ENCODE peak calls at places on chromosomes 16 and 17, in five cellular contexts. B is A549, H is breast epithelium, T is stomach, S is uterus. G is an unnamed sample.

GRCh38 chr17:17774009-17774881 is 62.5 kb downstream of the SREBF1 start:
- DNase-seq in B (peak), T (peak), H (peak), S (peak), G (no peak)

GRCh38 chr17:56142325-56142724 is 10.9 kb upstream of the ANKFN1 start:
- DNase-seq in S (no peak), B (no peak), T (no peak), H (no peak), G (no peak)

GRCh38 chr17:78608122-78608803 is 31.1 kb upstream of the DNAH17 start:
- DNase-seq in H (no peak), S (no peak), T (no peak), B (no peak), G (no peak)

GRCh38 chr17:78112508-78113471 is 15.8 kb downstream of the TMC6 start:
- DNase-seq in H (peak), B (peak), S (peak), T (peak), G (no peak)

GRCh38 chr16:30918614-30919013 is 4.8 kb upstream of the FBXL19 start:
- DNase-seq in H (no peak), S (no peak), T (no peak), B (no peak), G (no peak)

GRCh38 chr16:66344533-66345145 is 21.9 kb upstream of the CDH5 start:
- DNase-seq in H (no peak), T (no peak), B (peak), S (no peak), G (no peak)

GRCh38 chr16:12141556-12141955 is 165.0 kb downstream of the SNX29 start:
- DNase-seq in H (no peak), T (no peak), S (no peak), B (no peak), G (no peak)

GRCh38 chr17:76273435-76273921 is 8.3 kb downstream of the UBALD2 start:
- DNase-seq in S (no peak), H (no peak), B (no peak), T (no peak), G (peak)

GRCh38 chr17:18960803-18961511 is 9.0 kb downstream of the SLC5A10 start:
- DNase-seq in H (peak), T (peak), B (peak), S (peak), G (peak)

GRCh38 chr16:68991075-68991474 is 114.4 kb upstream of the HAS3 start:
- DNase-seq in H (no peak), B (no peak), T (no peak), S (no peak), G (no peak)

GRCh38 chr16:66486773-66487579 is 59.9 kb downstream of the BEAN1 start:
- DNase-seq in B (peak), H (peak), T (peak), S (peak), G (no peak)

GRCh38 chr16:10122546-10122945 is 59.7 kb downstream of the GRIN2A start:
- DNase-seq in H (no peak), B (peak), S (no peak), T (no peak), G (no peak)

GRCh38 chr17:2177235-2177811 is 122.4 kb downstream of the HIC1 start:
- DNase-seq in H (no peak), S (no peak), T (no peak), B (no peak), G (no peak)

GRCh38 chr17:2415081-2415480 is 14.2 kb upstream of the MNT start:
- DNase-seq in T (no peak), H (no peak), B (no peak), S (no peak), G (no peak)

GRCh38 chr17:19284005-19284959 is 47.1 kb downstream of the EPN2 start:
- DNase-seq in T (no peak), S (no peak), H (no peak), B (no peak), G (no peak)

GRCh38 chr16:68369697-68370096 is 58.9 kb downstream of the PRMT7 start:
- DNase-seq in S (no peak), T (no peak), H (no peak), B (no peak), G (no peak)

GRCh38 chr16:50467943-50468748 is 80.0 kb upstream of the NKD1 start:
- DNase-seq in S (no peak), T (peak), B (no peak), H (no peak), G (peak)

GRCh38 chr16:49921791-49922456 is 66.0 kb upstream of the ZNF423 start:
- DNase-seq in H (peak), S (peak), T (peak), B (peak), G (peak)

GRCh38 chr17:6755281-6755680 is 565 bp upstream of the XAF1 start:
- DNase-seq in T (no peak), S (peak), B (no peak), H (no peak), G (no peak)

GRCh38 chr16:67183-67791 is 5.1 kb downstream of the RHBDF1 start:
- DNase-seq in S (no peak), B (no peak), T (no peak), H (no peak), G (no peak)

GRCh38 chr16:86374603-86375002 is 135.7 kb upstream of the FOXF1 start:
- DNase-seq in T (no peak), B (no peak), S (no peak), H (no peak), G (no peak)

GRCh38 chr17:27475981-27476895 is 20.0 kb downstream of the KSR1 start:
- DNase-seq in S (no peak), B (no peak), H (no peak), T (no peak), G (no peak)

GRCh38 chr17:6435051-6435450 is at the start of gene AIPL1:
- DNase-seq in T (no peak), S (no peak), B (no peak), H (no peak), G (no peak)

GRCh38 chr17:79455636-79456035 is 155.2 kb downstream of the RBFOX3 start:
- DNase-seq in T (no peak), B (no peak), S (no peak), H (no peak), G (no peak)

DNA sequence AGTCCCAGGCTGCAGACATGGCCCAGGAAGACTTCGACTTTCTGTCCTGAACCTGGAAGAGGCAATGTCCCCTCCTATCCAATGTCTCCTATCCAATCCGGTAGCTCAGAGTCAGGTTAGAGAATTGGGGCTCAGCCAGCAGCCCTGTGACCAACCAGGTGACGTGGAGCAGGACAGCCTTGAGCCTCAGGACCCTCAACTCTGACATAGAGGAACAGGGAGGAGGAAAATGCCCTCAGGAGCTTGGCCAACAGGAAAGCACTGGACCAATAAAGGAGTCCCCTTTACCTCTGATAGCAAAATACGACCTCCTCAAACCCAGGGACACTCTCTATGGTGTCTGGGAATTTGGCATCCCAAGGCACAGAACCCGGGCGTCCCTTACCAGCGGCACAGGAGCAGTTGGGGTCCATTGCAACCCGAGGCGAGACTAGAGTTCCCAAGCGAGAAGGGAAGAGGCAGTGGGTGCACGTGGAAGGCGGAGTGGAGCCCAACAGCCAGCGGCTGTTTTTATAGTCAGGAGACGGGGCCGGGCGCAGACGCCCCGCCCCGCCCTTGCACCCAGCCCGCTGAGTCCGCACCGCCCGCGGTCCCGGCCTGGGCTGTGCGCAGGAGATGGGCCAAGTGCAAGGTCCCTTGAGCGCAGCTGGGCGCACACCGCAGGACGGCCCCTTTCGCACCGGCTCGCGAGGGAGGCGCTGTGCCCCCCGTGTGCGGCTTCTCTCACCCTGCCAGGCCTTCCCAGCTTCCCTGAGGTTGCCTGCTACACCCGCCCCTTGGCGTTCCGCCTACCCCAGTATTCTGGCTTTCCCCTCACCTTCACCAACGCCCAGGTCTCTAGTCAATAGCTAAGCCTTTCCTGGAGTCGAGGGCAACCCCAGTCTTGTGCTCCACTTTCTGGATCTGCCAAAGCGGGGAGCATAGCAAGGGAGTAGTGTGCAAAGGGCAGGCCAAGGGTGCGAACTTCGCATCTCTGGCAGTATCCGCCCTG is at the start of gene MT1G:
- DNase-seq in H (peak), S (no peak), B (no peak), T (peak), G (no peak)
- TF ChIP-seq POLR2A in H (no peak), S (no peak), B (no peak), T (no peak), G (no peak)

DNA sequence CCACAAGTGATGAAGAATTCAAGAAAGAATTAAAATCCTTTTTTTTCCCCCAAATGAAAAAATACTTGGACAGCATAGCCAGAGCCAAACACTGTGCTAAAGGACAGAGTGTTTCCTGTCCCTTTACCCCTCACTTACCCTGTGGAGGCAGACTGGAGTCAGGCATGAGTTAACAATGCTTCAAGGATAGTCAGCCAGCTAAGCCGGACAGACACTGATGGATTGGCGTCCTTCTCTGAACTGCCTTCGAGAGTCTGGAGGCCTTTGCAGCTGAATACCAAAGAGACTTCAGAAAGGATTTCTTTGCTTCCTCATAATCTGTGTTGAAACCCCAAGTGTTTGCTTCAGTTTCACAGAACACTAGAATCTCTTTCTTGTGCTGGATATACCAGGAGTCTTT is 4.5 kb downstream of the METTL9 start:
- DNase-seq in T (no peak), H (no peak), S (no peak), B (no peak), G (no peak)
- H3K4me3 ChIP-seq in T (no peak), H (no peak), S (no peak), B (no peak), G (no peak)

DNA sequence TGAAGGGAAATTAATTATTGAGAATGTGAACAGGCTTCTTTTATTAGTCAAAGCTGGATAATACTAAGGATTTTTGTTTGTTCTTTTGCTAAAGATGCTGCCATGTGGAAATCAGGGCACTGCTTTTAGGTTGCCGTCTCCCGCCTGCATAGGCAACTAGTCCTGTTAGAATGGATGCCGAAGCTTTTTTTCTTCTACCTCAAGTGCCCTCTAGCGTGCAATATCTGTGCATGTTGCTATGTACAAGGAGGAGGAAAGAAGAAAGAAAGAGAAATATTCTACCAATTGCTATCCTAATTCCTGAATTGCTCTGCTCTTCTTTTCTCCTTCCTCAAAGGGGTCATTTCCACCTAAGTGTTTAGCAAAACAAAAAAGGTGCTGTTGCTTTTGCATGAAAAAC is 5.2 kb upstream of the CDH8 start:
- DNase-seq in T (no peak), S (no peak), B (peak), H (no peak), G (no peak)
- TF ChIP-seq CTCF in T (no peak), S (peak), B (peak), H (no peak), G (no peak)

GRCh38 chr17:44254696-44255095 is 13.2 kb downstream of the SLC4A1 start:
- DNase-seq in S (no peak), H (no peak), T (no peak), B (no peak), G (no peak)

GRCh38 chr17:44249501-44250246 is 18.3 kb downstream of the SLC4A1 start:
- DNase-seq in S (no peak), T (no peak), H (no peak), B (no peak), G (no peak)

GRCh38 chr17:44251062-44251461 is 16.9 kb downstream of the SLC4A1 start:
- DNase-seq in T (no peak), H (no peak), S (no peak), B (no peak), G (no peak)

GRCh38 chr17:44255915-44256314 is 12.0 kb downstream of the SLC4A1 start:
- DNase-seq in T (no peak), B (no peak), S (no peak), H (no peak), G (no peak)

DNA sequence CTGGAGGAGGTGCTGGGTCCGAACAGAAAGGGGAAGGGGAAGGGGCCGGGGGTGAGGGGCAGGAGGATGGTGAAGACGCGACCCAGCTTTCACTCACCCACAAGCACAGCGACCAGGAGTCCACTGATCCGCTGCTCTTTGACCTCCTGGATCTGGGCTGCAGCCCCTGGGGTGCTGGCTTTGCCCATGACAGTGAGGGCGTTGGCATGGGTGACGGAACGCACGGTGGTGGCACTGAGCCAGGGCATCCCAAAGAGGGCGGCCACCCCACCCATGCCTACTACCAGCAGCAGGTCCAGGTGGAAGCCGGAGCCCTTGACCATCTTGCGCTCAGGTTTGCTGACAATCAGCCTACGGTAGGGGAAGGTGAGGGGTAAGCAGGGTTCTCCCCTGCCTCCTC is 14.9 kb downstream of the SLC4A1 start:
- DNase-seq in T (no peak), B (no peak), S (no peak), H (no peak), G (no peak)
- TF ChIP-seq POLR2A in T (no peak), B (no peak), S (no peak), H (no peak), G (no peak)

GRCh38 chr17:12667299-12667958 is 1.7 kb downstream of the MYOCD start:
- DNase-seq in B (peak), S (peak), H (no peak), T (no peak), G (no peak)

GRCh38 chr17:12664894-12665262 is 812 bp upstream of the MYOCD start:
- DNase-seq in S (no peak), H (no peak), T (no peak), B (no peak), G (no peak)

GRCh38 chr17:12664252-12664651 is 1.4 kb upstream of the MYOCD start:
- DNase-seq in T (no peak), H (no peak), B (no peak), S (no peak), G (no peak)

GRCh38 chr17:12665263-12666210 is at the start of gene MYOCD:
- DNase-seq in T (peak), H (no peak), B (peak), S (peak), G (no peak)

GRCh38 chr17:12666718-12667117 is 1.0 kb downstream of the MYOCD start:
- DNase-seq in S (no peak), B (no peak), H (no peak), T (no peak), G (no peak)
- H3K4me3 ChIP-seq in S (peak), B (peak), H (no peak), T (peak), G (no peak)

GRCh38 chr16:88460496-88461169 is 7.6 kb downstream of the ZFPM1 start:
- DNase-seq in S (no peak), T (no peak), B (no peak), H (no peak), G (no peak)
- TF ChIP-seq CTCF in S (no peak), T (no peak), B (no peak), H (no peak), G (no peak)

GRCh38 chr17:58517378-58517927 is 3.0 kb upstream of the MTMR4 start:
- DNase-seq in T (no peak), B (no peak), S (no peak), H (no peak), G (no peak)
- TF ChIP-seq POLR2A in T (no peak), B (peak), S (peak), H (peak), G (no peak)

DNA sequence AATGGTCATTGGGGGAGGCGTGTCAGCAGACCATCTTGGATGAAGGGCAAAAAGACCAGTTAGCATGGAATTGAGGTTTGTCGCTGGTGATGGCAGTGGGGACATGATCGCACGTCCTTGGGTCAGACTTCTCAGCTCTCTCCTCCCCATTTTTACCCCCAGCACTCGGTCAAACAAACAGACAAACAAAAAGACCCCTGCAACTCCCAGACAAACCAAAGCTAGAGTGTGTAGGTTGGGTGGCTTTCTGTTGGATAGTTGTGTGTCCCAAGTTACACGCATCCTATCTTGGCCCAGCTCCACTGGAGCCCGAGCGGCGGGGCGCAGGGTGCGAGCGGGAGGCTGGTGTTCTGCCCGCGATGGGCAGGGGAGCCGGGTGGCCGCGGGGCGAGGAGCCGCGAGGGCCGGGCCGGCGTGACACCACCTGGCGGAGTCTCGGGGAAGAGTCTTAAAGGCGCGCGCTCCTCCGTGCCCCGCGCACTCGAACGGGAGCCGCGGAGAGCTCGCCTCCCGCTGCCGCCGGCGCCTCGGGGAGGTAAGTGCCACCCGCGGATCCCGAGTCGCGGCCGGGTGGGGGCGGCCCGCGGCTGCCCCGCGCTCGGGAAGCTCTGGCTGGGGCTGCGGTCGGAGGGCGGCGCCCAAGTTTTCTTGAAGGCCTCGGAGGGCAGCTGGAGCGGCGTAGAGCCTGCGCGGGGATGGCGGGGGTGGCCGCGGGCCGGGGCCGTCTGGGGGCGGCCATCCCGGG is 18.5 kb upstream of the NTN1 start:
- DNase-seq in H (no peak), S (peak), B (peak), T (no peak), G (peak)
- H3K4me3 ChIP-seq in H (peak), S (peak), B (peak), T (peak), G (no peak)

GRCh38 chr16:88536971-88537751 is 33.0 kb upstream of the ZC3H18 start:
- DNase-seq in T (no peak), B (no peak), H (no peak), S (no peak), G (no peak)
- TF ChIP-seq CTCF in T (no peak), B (no peak), H (no peak), S (no peak), G (no peak)

GRCh38 chr17:64707077-64707591 is 45.0 kb upstream of the SMURF2 start:
- DNase-seq in H (peak), T (peak), B (peak), S (peak), G (peak)
- TF ChIP-seq POLR2A in H (no peak), T (no peak), B (no peak), S (no peak), G (no peak)